ENCODE peak calls at places on chromosomes 16 and 17, in eight cellular contexts. V is stimulated activated CD8-positive, alpha-beta memory T cell treated with anti-CD3 and anti-CD28 coated beads, Interleukin-4, amount 100 ng/mL, for 24 hours; W is HEK293T; H is SK-N-DZ; S is D341Med; X is DMS153; M is GM23338; B is cardiac septum. C is an unnamed sample.

GRCh38 chr16:59342669-59343068 is 608.6 kb upstream of the GOT2 start:
- DNase-seq in B (no peak), V (no peak), M (peak), H (no peak), X (no peak), S (no peak), W (no peak), C (peak)

GRCh38 chr16:84062734-84063640 is 20.4 kb upstream of the SLC38A8 start:
- DNase-seq in M (peak), B (peak), S (peak), X (peak), W (peak), V (peak), H (peak), C (peak)

GRCh38 chr17:49995055-49995738 is at the start of gene DLX3:
- DNase-seq in X (peak), B (peak), M (peak), V (no peak), H (peak), W (peak), S (peak), C (peak)

GRCh38 chr17:48954300-48954755 is 9.7 kb upstream of the SNF8 start:
- DNase-seq in X (no peak), W (peak), H (no peak), S (no peak), B (no peak), V (no peak), M (peak), C (peak)

GRCh38 chr17:56269509-56269908 is 116.2 kb downstream of the ANKFN1 start:
- DNase-seq in X (no peak), M (no peak), W (no peak), B (no peak), S (no peak), H (no peak), V (no peak), C (no peak)

GRCh38 chr16:9308300-9309209 is 217.1 kb downstream of the HAPSTR1 start:
- DNase-seq in X (peak), S (no peak), B (no peak), V (no peak), W (no peak), M (no peak), H (no peak), C (no peak)

GRCh38 chr16:66947302-66948033 is 12.2 kb downstream of the CES2 start:
- DNase-seq in S (peak), M (peak), B (no peak), H (peak), X (peak), W (peak), V (peak), C (peak)

GRCh38 chr17:43754947-43755346 is 3.6 kb downstream of the SOST start:
- DNase-seq in X (no peak), S (no peak), V (no peak), B (no peak), M (no peak), W (no peak), H (no peak), C (no peak)

GRCh38 chr16:2701713-2702437 is 18.1 kb downstream of the PRSS27 start:
- DNase-seq in V (no peak), S (no peak), H (no peak), M (no peak), B (no peak), W (no peak), X (no peak), C (no peak)